ENCODE peak calls at places on chromosomes 6 and 20, in five cellular contexts. One of them, this sample, is unnamed.

GRCh38 chr6:108116781-108117426 is 42.4 kb upstream of the OSTM1 start:
- DNase-seq in IMR-90: no peak
- DNase-seq in CD4-positive, CD25-positive, alpha-beta regulatory T cell: no peak
- DNase-seq in heart right ventricle: no peak
- DNase-seq in adipocyte: no peak
- DNase-seq in this sample: no peak

GRCh38 chr6:36099872-36100483 is 30.3 kb upstream of the MAPK13 start:
- DNase-seq in IMR-90: no peak
- DNase-seq in CD4-positive, CD25-positive, alpha-beta regulatory T cell: peak; percentile 68
- DNase-seq in heart right ventricle: no peak
- DNase-seq in adipocyte: no peak
- DNase-seq in this sample: no peak

GRCh38 chr6:158789115-158789917 is 29.9 kb downstream of the EZR start:
- DNase-seq in IMR-90: no peak
- DNase-seq in CD4-positive, CD25-positive, alpha-beta regulatory T cell: peak; percentile 71
- DNase-seq in heart right ventricle: no peak
- DNase-seq in adipocyte: no peak
- DNase-seq in this sample: no peak

GRCh38 chr6:49499623-49500022 is at the start of gene GLYATL3:
- DNase-seq in IMR-90: no peak
- DNase-seq in CD4-positive, CD25-positive, alpha-beta regulatory T cell: no peak
- DNase-seq in heart right ventricle: no peak
- DNase-seq in adipocyte: no peak
- DNase-seq in this sample: no peak

GRCh38 chr20:10093087-10093591 is 58.4 kb downstream of the ANKEF1 start:
- DNase-seq in IMR-90: peak; percentile 57
- DNase-seq in CD4-positive, CD25-positive, alpha-beta regulatory T cell: no peak
- DNase-seq in heart right ventricle: no peak
- DNase-seq in adipocyte: peak; percentile 76
- DNase-seq in this sample: no peak

GRCh38 chr6:7846971-7847818 is 63.4 kb downstream of the TXNDC5 start:
- DNase-seq in IMR-90: peak; percentile 74
- DNase-seq in CD4-positive, CD25-positive, alpha-beta regulatory T cell: no peak
- DNase-seq in heart right ventricle: no peak
- DNase-seq in adipocyte: peak; percentile 70
- DNase-seq in this sample: no peak

GRCh38 chr6:8329592-8329991 is 105.8 kb downstream of the SLC35B3 start:
- DNase-seq in IMR-90: no peak
- DNase-seq in CD4-positive, CD25-positive, alpha-beta regulatory T cell: no peak
- DNase-seq in heart right ventricle: no peak
- DNase-seq in adipocyte: no peak
- DNase-seq in this sample: no peak

GRCh38 chr6:126293891-126294524 is 45.9 kb upstream of the CENPW start:
- DNase-seq in IMR-90: no peak
- DNase-seq in CD4-positive, CD25-positive, alpha-beta regulatory T cell: no peak
- DNase-seq in heart right ventricle: no peak
- DNase-seq in adipocyte: no peak
- DNase-seq in this sample: no peak

GRCh38 chr6:11263185-11263817 is 30.8 kb upstream of the NEDD9 start:
- DNase-seq in IMR-90: peak; percentile 84
- DNase-seq in CD4-positive, CD25-positive, alpha-beta regulatory T cell: no peak
- DNase-seq in heart right ventricle: peak; percentile 79
- DNase-seq in adipocyte: peak; percentile 29
- DNase-seq in this sample: no peak

GRCh38 chr6:85464260-85464644 is 14.4 kb downstream of the NT5E start:
- DNase-seq in IMR-90: peak; percentile 98
- DNase-seq in CD4-positive, CD25-positive, alpha-beta regulatory T cell: no peak
- DNase-seq in heart right ventricle: no peak
- DNase-seq in adipocyte: peak; percentile 97
- DNase-seq in this sample: no peak

GRCh38 chr6:20716865-20717264 is 182.6 kb downstream of the CDKAL1 start:
- DNase-seq in IMR-90: no peak
- DNase-seq in CD4-positive, CD25-positive, alpha-beta regulatory T cell: no peak
- DNase-seq in heart right ventricle: no peak
- DNase-seq in adipocyte: no peak
- DNase-seq in this sample: no peak

GRCh38 chr6:30264731-30265130 is 51.5 kb upstream of the TRIM26 start:
- DNase-seq in IMR-90: peak; percentile 49
- DNase-seq in CD4-positive, CD25-positive, alpha-beta regulatory T cell: no peak
- DNase-seq in heart right ventricle: no peak
- DNase-seq in adipocyte: peak; percentile 58
- DNase-seq in this sample: no peak

GRCh38 chr6:133070410-133071043 is 170.6 kb upstream of the EYA4 start:
- DNase-seq in IMR-90: no peak
- DNase-seq in CD4-positive, CD25-positive, alpha-beta regulatory T cell: no peak
- DNase-seq in heart right ventricle: no peak
- DNase-seq in adipocyte: no peak
- DNase-seq in this sample: no peak

GRCh38 chr20:47905628-47906487 is 120.6 kb upstream of the SULF2 start:
- DNase-seq in IMR-90: no peak
- DNase-seq in CD4-positive, CD25-positive, alpha-beta regulatory T cell: no peak
- DNase-seq in heart right ventricle: no peak
- DNase-seq in adipocyte: no peak
- DNase-seq in this sample: no peak

GRCh38 chr20:46308258-46309157 is at the start of gene CDH22:
- DNase-seq in IMR-90: peak; percentile 20
- DNase-seq in CD4-positive, CD25-positive, alpha-beta regulatory T cell: peak; percentile 20
- DNase-seq in heart right ventricle: peak; percentile 23
- DNase-seq in adipocyte: peak; percentile 61
- DNase-seq in this sample: no peak

GRCh38 chr20:42589976-42590639 is 599.6 kb downstream of the PTPRT start:
- DNase-seq in IMR-90: no peak
- DNase-seq in CD4-positive, CD25-positive, alpha-beta regulatory T cell: no peak
- DNase-seq in heart right ventricle: no peak
- DNase-seq in adipocyte: no peak
- DNase-seq in this sample: no peak

GRCh38 chr6:54244430-54244829 is 63.8 kb upstream of the TINAG start:
- DNase-seq in IMR-90: peak; percentile 24
- DNase-seq in CD4-positive, CD25-positive, alpha-beta regulatory T cell: no peak
- DNase-seq in heart right ventricle: no peak
- DNase-seq in adipocyte: peak; percentile 70
- DNase-seq in this sample: no peak

GRCh38 chr6:52020961-52021570 is 66.3 kb downstream of the PKHD1 start:
- DNase-seq in IMR-90: peak; percentile 34
- DNase-seq in CD4-positive, CD25-positive, alpha-beta regulatory T cell: peak; percentile 13
- DNase-seq in heart right ventricle: no peak
- DNase-seq in adipocyte: peak; percentile 73
- DNase-seq in this sample: no peak

GRCh38 chr6:33592595-33593413 is 12.7 kb upstream of the BAK1 start:
- DNase-seq in IMR-90: no peak
- DNase-seq in CD4-positive, CD25-positive, alpha-beta regulatory T cell: peak; percentile 41
- DNase-seq in heart right ventricle: no peak
- DNase-seq in adipocyte: no peak
- DNase-seq in this sample: peak; percentile 94
- H3K4me3 ChIP-seq in IMR-90: no peak overlapping the region
- H3K4me3 ChIP-seq in CD4-positive, CD25-positive, alpha-beta regulatory T cell: peak overlapping the region; percentile 54
- H3K4me3 ChIP-seq in heart right ventricle: peak overlapping the region; percentile 30
- H3K4me3 ChIP-seq in adipocyte: no peak overlapping the region
- H3K4me3 ChIP-seq in this sample: no peak overlapping the region

GRCh38 chr6:44261581-44261980 is 3.8 kb downstream of the NFKBIE start:
- DNase-seq in IMR-90: no peak
- DNase-seq in CD4-positive, CD25-positive, alpha-beta regulatory T cell: no peak
- DNase-seq in heart right ventricle: no peak
- DNase-seq in adipocyte: no peak
- DNase-seq in this sample: peak; percentile 78
- H3K4me1 ChIP-seq in IMR-90: peaks cover 26% of the 10 kb centered on the region
- H3K4me1 ChIP-seq in CD4-positive, CD25-positive, alpha-beta regulatory T cell: peaks cover 51% of the 10 kb centered on the region
- H3K4me1 ChIP-seq in heart right ventricle: peaks cover 23% of the 10 kb centered on the region
- H3K4me1 ChIP-seq in adipocyte: peaks cover 28% of the 10 kb centered on the region
- H3K4me1 ChIP-seq in this sample: peaks cover 39% of the 10 kb centered on the region

DNA sequence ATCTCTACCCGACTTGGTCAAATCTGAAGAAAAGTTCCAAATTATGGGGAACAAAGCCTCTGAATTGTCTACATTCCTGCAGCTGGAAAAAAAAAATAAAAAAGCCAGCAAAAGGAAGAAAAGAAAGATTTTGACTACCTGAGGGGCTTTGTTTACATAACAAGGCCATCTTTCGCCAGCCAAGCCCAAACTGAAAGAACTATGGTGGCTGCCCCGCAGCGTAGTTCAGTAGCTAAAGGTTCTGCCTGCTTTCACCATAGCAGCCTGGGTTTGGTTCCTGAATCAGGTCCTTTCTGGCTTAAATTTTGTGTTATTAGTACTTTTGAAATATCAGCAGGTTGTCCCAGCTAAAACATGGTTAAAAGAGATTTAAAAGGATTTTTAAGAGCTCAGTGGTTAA is 35.4 kb downstream of the ZNF133 start:
- DNase-seq in IMR-90: no peak
- DNase-seq in CD4-positive, CD25-positive, alpha-beta regulatory T cell: no peak
- DNase-seq in heart right ventricle: no peak
- DNase-seq in adipocyte: no peak
- DNase-seq in this sample: no peak
- H3K4me3 ChIP-seq in IMR-90: no peak overlapping the region
- H3K4me3 ChIP-seq in CD4-positive, CD25-positive, alpha-beta regulatory T cell: no peak overlapping the region
- H3K4me3 ChIP-seq in heart right ventricle: no peak overlapping the region
- H3K4me3 ChIP-seq in adipocyte: no peak overlapping the region
- H3K4me3 ChIP-seq in this sample: no peak overlapping the region

GRCh38 chr20:44596010-44596409 is 13.6 kb downstream of the PKIG start:
- DNase-seq in IMR-90: no peak
- DNase-seq in CD4-positive, CD25-positive, alpha-beta regulatory T cell: no peak
- DNase-seq in heart right ventricle: no peak
- DNase-seq in adipocyte: no peak
- DNase-seq in this sample: no peak

GRCh38 chr20:44596876-44597275 is 14.5 kb downstream of the PKIG start:
- DNase-seq in IMR-90: no peak
- DNase-seq in CD4-positive, CD25-positive, alpha-beta regulatory T cell: no peak
- DNase-seq in heart right ventricle: no peak
- DNase-seq in adipocyte: no peak
- DNase-seq in this sample: no peak

GRCh38 chr20:44597930-44598329 is 15.6 kb downstream of the PKIG start:
- DNase-seq in IMR-90: no peak
- DNase-seq in CD4-positive, CD25-positive, alpha-beta regulatory T cell: no peak
- DNase-seq in heart right ventricle: no peak
- DNase-seq in adipocyte: no peak
- DNase-seq in this sample: no peak

GRCh38 chr20:44598413-44599290 is 16.3 kb downstream of the PKIG start:
- DNase-seq in IMR-90: no peak
- DNase-seq in CD4-positive, CD25-positive, alpha-beta regulatory T cell: no peak
- DNase-seq in heart right ventricle: peak; percentile 83
- DNase-seq in adipocyte: no peak
- DNase-seq in this sample: peak; percentile 80

GRCh38 chr20:44597516-44597915 is 15.1 kb downstream of the PKIG start:
- DNase-seq in IMR-90: no peak
- DNase-seq in CD4-positive, CD25-positive, alpha-beta regulatory T cell: no peak
- DNase-seq in heart right ventricle: no peak
- DNase-seq in adipocyte: no peak
- DNase-seq in this sample: no peak
- H3K4me1 ChIP-seq in IMR-90: peaks cover 40% of the 10 kb centered on the region
- H3K4me1 ChIP-seq in CD4-positive, CD25-positive, alpha-beta regulatory T cell: no peaks in the 10 kb centered on the region
- H3K4me1 ChIP-seq in heart right ventricle: peaks cover 45% of the 10 kb centered on the region
- H3K4me1 ChIP-seq in adipocyte: peaks cover 71% of the 10 kb centered on the region
- H3K4me1 ChIP-seq in this sample: peaks cover 100% of the 10 kb centered on the region

GRCh38 chr6:156782691-156783320 is 5.6 kb downstream of the ARID1B start:
- DNase-seq in IMR-90: no peak
- DNase-seq in CD4-positive, CD25-positive, alpha-beta regulatory T cell: no peak
- DNase-seq in heart right ventricle: no peak
- DNase-seq in adipocyte: peak; percentile 62
- DNase-seq in this sample: no peak
- H3K4me3 ChIP-seq in IMR-90: no peak overlapping the region
- H3K4me3 ChIP-seq in CD4-positive, CD25-positive, alpha-beta regulatory T cell: peak overlapping the region; percentile 96
- H3K4me3 ChIP-seq in heart right ventricle: peak overlapping the region; percentile 81
- H3K4me3 ChIP-seq in adipocyte: peak overlapping the region; percentile 88
- H3K4me3 ChIP-seq in this sample: peak overlapping the region; percentile 88